ENCODE peak calls at places on chromosomes 11 and 22, in six cellular contexts. V, P, I, H, D and Y are unnamed samples. For H3K4me1, the result is how much of the 10 kb centered on the place peaks cover.

GRCh38 chr11:109981028-109981636 is 112.1 kb upstream of the ZC3H12C start:
- DNase-seq in V (no peak), P (no peak), I (no peak), H (no peak), D (no peak), Y (no peak)

GRCh38 chr11:45092901-45093760 is 53.3 kb upstream of the PRDM11 start:
- DNase-seq in V (no peak), P (no peak), I (no peak), H (no peak), D (peak), Y (peak)

GRCh38 chr11:92384807-92385206 is 160.2 kb downstream of the FAT3 start:
- DNase-seq in V (no peak), P (no peak), I (no peak), H (no peak), D (no peak), Y (no peak)

GRCh38 chr11:79437981-79438630 is 2.7 kb downstream of the TENM4 start:
- DNase-seq in V (no peak), P (peak), I (no peak), H (peak), D (peak), Y (no peak)

GRCh38 chr11:1271002-1271401 is 38.4 kb downstream of the TOLLIP start:
- DNase-seq in V (no peak), P (no peak), I (no peak), H (peak), D (peak), Y (no peak)

GRCh38 chr11:124329787-124330478 is 9.9 kb upstream of the OR8D2 start:
- DNase-seq in V (no peak), P (no peak), I (no peak), H (no peak), D (peak), Y (no peak)

GRCh38 chr11:60633645-60634044 is 65.8 kb upstream of the MS4A8 start:
- DNase-seq in V (no peak), P (no peak), I (no peak), H (no peak), D (no peak), Y (no peak)

GRCh38 chr22:40128989-40129388 is 48.7 kb upstream of the TNRC6B start:
- DNase-seq in V (no peak), P (no peak), I (no peak), H (no peak), D (no peak), Y (peak)

GRCh38 chr11:2173150-2173693 is 1.6 kb upstream of the TH start:
- DNase-seq in V (no peak), P (no peak), I (no peak), H (no peak), D (no peak), Y (no peak)

GRCh38 chr11:612201-612960 is 3.4 kb downstream of the IRF7 start:
- DNase-seq in V (peak), P (no peak), I (no peak), H (peak), D (peak), Y (no peak)

GRCh38 chr22:25368271-25368670 is 148.8 kb downstream of the CRYBB2 start:
- DNase-seq in V (no peak), P (no peak), I (no peak), H (no peak), D (peak), Y (no peak)

GRCh38 chr22:36568846-36569245 is 39.9 kb upstream of the EIF3D start:
- DNase-seq in V (no peak), P (no peak), I (no peak), H (no peak), D (no peak), Y (no peak)

GRCh38 chr11:75174781-75175370 is 24.0 kb downstream of the SLCO2B1 start:
- DNase-seq in V (no peak), P (peak), I (no peak), H (no peak), D (peak), Y (no peak)

GRCh38 chr11:44003736-44004451 is 43.9 kb upstream of the ACCSL start:
- DNase-seq in V (no peak), P (no peak), I (no peak), H (no peak), D (no peak), Y (no peak)

GRCh38 chr11:47413908-47414684 is 5.7 kb downstream of the SLC39A13 start:
- DNase-seq in V (no peak), P (no peak), I (no peak), H (no peak), D (peak), Y (no peak)

GRCh38 chr11:11148104-11148509 is 204.9 kb downstream of the CSNK2A3 start:
- DNase-seq in V (no peak), P (peak), I (peak), H (peak), D (peak), Y (no peak)

GRCh38 chr11:3123761-3124733 is 41.1 kb downstream of the OSBPL5 start:
- DNase-seq in V (peak), P (peak), I (peak), H (peak), D (peak), Y (peak)

GRCh38 chr11:67470337-67471002 is 1.4 kb upstream of the TMEM134 start:
- DNase-seq in V (no peak), P (no peak), I (no peak), H (peak), D (no peak), Y (no peak)

GRCh38 chr11:10080134-10080533 is 213.9 kb downstream of the SBF2 start:
- DNase-seq in V (no peak), P (no peak), I (no peak), H (no peak), D (no peak), Y (no peak)

GRCh38 chr11:67605231-67606011 is 1.3 kb upstream of the NDUFV1 start:
- DNase-seq in V (no peak), P (no peak), I (no peak), H (no peak), D (no peak), Y (no peak)

GRCh38 chr11:2375341-2375853 is 1.7 kb upstream of the CD81 start:
- DNase-seq in V (peak), P (no peak), I (peak), H (peak), D (no peak), Y (no peak)

GRCh38 chr11:67073908-67074307 is 17.3 kb downstream of the RHOD start:
- DNase-seq in V (no peak), P (no peak), I (no peak), H (no peak), D (no peak), Y (no peak)

GRCh38 chr11:124670732-124671131 is 2.8 kb downstream of the SIAE start:
- DNase-seq in V (no peak), P (no peak), I (no peak), H (no peak), D (no peak), Y (peak)

GRCh38 chr11:120331301-120331966 is 4.8 kb upstream of the ARHGEF12 start:
- DNase-seq in V (no peak), P (no peak), I (peak), H (peak), D (peak), Y (no peak)

GRCh38 chr22:24285245-24285644 is 14.6 kb downstream of the SPECC1L start:
- DNase-seq in V (no peak), P (no peak), I (no peak), H (no peak), D (peak), Y (no peak)

GRCh38 chr11:93741882-93742226 is 382 bp downstream of the C11orf54 start:
- DNase-seq in V (no peak), P (peak), I (no peak), H (peak), D (peak), Y (no peak)

GRCh38 chr11:46916251-46916650 is 2.1 kb downstream of the LRP4 start:
- DNase-seq in V (no peak), P (no peak), I (no peak), H (no peak), D (no peak), Y (no peak)

GRCh38 chr11:27349919-27350318 is 13.1 kb downstream of the CCDC34 start:
- DNase-seq in V (no peak), P (no peak), I (no peak), H (no peak), D (no peak), Y (no peak)

GRCh38 chr11:27347361-27347760 is 15.7 kb downstream of the CCDC34 start:
- DNase-seq in V (no peak), P (no peak), I (no peak), H (no peak), D (no peak), Y (no peak)

GRCh38 chr11:27350503-27350902 is 12.5 kb downstream of the CCDC34 start:
- DNase-seq in V (no peak), P (no peak), I (no peak), H (no peak), D (no peak), Y (no peak)

GRCh38 chr11:27352781-27353180 is 10.2 kb downstream of the CCDC34 start:
- DNase-seq in V (no peak), P (no peak), I (no peak), H (no peak), D (no peak), Y (no peak)

DNA sequence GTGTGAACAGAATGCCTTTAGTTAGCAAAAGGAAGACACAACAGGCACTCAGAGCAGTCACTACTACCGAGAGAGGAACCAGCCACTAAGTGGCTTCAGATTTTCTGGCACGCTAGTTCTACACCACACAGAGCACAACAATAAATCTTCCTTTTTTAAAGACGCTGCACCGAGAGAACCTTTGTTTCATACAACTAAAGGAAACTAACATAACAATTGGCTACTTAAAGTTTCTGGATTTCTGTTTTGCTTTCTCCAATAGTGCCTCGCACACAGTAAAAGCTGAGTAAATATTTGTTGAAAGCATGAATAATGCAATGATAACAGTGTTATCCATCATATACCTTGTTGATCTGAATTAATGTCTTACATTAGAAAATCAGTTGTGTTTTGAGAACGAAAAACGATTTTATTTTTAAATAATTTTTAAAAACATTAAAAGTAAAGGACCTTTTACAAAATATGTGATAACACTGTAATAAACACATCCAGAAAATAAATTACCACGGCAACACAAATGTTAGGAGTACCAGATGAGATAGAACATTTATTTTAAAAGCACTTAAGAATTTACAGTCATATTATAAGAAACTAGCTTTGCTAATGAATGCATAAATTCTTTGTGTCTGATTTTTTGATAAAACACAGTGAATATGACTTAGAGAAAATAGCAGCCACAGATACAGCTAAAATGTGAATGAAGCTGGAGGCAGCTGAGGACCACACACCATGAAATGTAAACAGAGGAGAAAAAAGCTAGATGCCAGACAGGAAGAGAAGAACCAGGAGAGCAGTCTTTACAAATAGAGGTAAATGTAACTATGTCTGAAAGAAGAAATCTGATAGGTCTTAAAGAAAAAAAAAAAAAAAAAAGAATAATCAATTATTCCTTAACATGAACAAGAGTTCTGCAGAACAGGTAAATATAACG is 14.8 kb downstream of the CCDC34 start:
- DNase-seq in V (no peak), P (no peak), I (no peak), H (no peak), D (peak), Y (no peak)
- H3K4me1 ChIP-seq in V (under half), P (under half), I (under half), H (under half), D (under half), Y (under half)

GRCh38 chr22:48096846-48097665 is 1334.6 kb downstream of the TBC1D22A start:
- DNase-seq in V (no peak), P (no peak), I (no peak), H (no peak), D (no peak), Y (no peak)
- H3K27ac ChIP-seq in V (no peak), P (no peak), I (no peak), H (no peak), D (no peak), Y (no peak)

GRCh38 chr11:40027737-40028136 is 1431.7 kb downstream of the LRRC4C start:
- DNase-seq in V (no peak), P (no peak), I (no peak), H (no peak), D (no peak), Y (no peak)

GRCh38 chr11:40029406-40029805 is 1430.0 kb downstream of the LRRC4C start:
- DNase-seq in V (no peak), P (no peak), I (no peak), H (no peak), D (peak), Y (no peak)

GRCh38 chr11:40032331-40032730 is 1427.1 kb downstream of the LRRC4C start:
- DNase-seq in V (no peak), P (no peak), I (no peak), H (no peak), D (no peak), Y (no peak)

GRCh38 chr11:40030867-40031266 is 1428.6 kb downstream of the LRRC4C start:
- DNase-seq in V (no peak), P (no peak), I (no peak), H (no peak), D (no peak), Y (no peak)
- H3K4me3 ChIP-seq in V (no peak), P (no peak), I (no peak), H (no peak), D (no peak), Y (no peak)

DNA sequence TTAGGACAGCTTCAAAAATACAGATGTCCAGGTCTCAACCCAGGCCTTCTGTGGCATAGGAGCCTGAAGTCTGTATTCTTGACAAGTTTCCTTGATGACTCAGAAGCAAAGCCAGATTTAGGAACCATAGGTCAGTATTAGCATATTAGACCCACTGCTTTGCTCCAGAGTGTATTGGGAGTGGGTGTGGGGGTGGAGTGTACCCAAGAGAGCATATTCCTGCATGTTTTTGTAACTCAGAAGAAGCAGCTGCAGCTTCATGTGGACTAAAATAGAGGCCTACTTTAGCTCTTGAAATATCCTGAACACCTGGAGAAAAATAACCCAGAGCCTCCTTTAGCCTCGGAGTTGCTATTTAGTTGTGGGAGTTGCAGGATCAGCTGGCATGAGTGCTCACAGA is 106.7 kb downstream of the CCDC81 start:
- DNase-seq in V (no peak), P (no peak), I (no peak), H (no peak), D (no peak), Y (no peak)
- H3K4me1 ChIP-seq in V (under half), P (under half), I (half or more), H (under half), D (under half), Y (under half)

GRCh38 chr11:130043575-130043974 is 26.1 kb upstream of the APLP2 start:
- DNase-seq in V (no peak), P (peak), I (no peak), H (no peak), D (no peak), Y (no peak)

GRCh38 chr11:130047141-130047540 is 22.6 kb upstream of the APLP2 start:
- DNase-seq in V (no peak), P (no peak), I (no peak), H (no peak), D (no peak), Y (no peak)

GRCh38 chr11:130037881-130038601 is 31.7 kb upstream of the APLP2 start:
- DNase-seq in V (no peak), P (no peak), I (no peak), H (no peak), D (no peak), Y (no peak)

GRCh38 chr11:130040281-130040940 is 29.3 kb upstream of the APLP2 start:
- DNase-seq in V (no peak), P (no peak), I (no peak), H (no peak), D (no peak), Y (no peak)

GRCh38 chr11:130042093-130042591 is 27.6 kb upstream of the APLP2 start:
- DNase-seq in V (no peak), P (no peak), I (no peak), H (no peak), D (peak), Y (no peak)
- H3K27ac ChIP-seq in V (no peak), P (no peak), I (no peak), H (no peak), D (peak), Y (no peak)

GRCh38 chr11:128901655-128902514 is 10.7 kb downstream of the KCNJ5 start:
- DNase-seq in V (no peak), P (no peak), I (no peak), H (no peak), D (no peak), Y (no peak)
- H3K4me3 ChIP-seq in V (no peak), P (no peak), I (no peak), H (no peak), D (no peak), Y (no peak)